ENCODE peak calls at places on chromosomes 6 and 20, in six cellular contexts. One of them, this sample, is unnamed.
A peak's percentile ranks its signal among the peaks of the same experiment; 100 is the strongest.

GRCh38 chr6:10554826-10555225 is 33.7 kb downstream of the GCNT2 start:
- DNase-seq in prostate gland: no peak
- DNase-seq in psoas muscle: no peak
- DNase-seq in aorta: no peak
- DNase-seq in upper lobe of right lung: no peak
- DNase-seq in PC-9: no peak
- DNase-seq in this sample: no peak

GRCh38 chr6:121124600-121124999 is 209.7 kb downstream of the TBC1D32 start:
- DNase-seq in upper lobe of right lung: no peak
- DNase-seq in prostate gland: no peak
- DNase-seq in PC-9: no peak
- DNase-seq in psoas muscle: no peak
- DNase-seq in aorta: no peak
- DNase-seq in this sample: no peak

GRCh38 chr6:17640477-17640917 is 40.4 kb downstream of the FAM8A1 start:
- DNase-seq in prostate gland: no peak
- DNase-seq in aorta: no peak
- DNase-seq in PC-9: no peak
- DNase-seq in psoas muscle: no peak
- DNase-seq in upper lobe of right lung: no peak
- DNase-seq in this sample: no peak

GRCh38 chr6:157188213-157188612 is 135.1 kb downstream of the TMEM242 start:
- DNase-seq in PC-9: no peak
- DNase-seq in aorta: no peak
- DNase-seq in prostate gland: no peak
- DNase-seq in upper lobe of right lung: no peak
- DNase-seq in psoas muscle: no peak
- DNase-seq in this sample: no peak

GRCh38 chr6:110654096-110654820 is 161.0 kb downstream of the CDK19 start:
- DNase-seq in prostate gland: no peak
- DNase-seq in PC-9: no peak
- DNase-seq in upper lobe of right lung: no peak
- DNase-seq in psoas muscle: no peak
- DNase-seq in aorta: no peak
- DNase-seq in this sample: no peak

GRCh38 chr20:36303020-36303595 is 3.0 kb upstream of the DLGAP4 start:
- DNase-seq in PC-9: no peak
- DNase-seq in prostate gland: no peak
- DNase-seq in psoas muscle: no peak
- DNase-seq in upper lobe of right lung: peak; percentile 49
- DNase-seq in aorta: no peak
- DNase-seq in this sample: no peak

GRCh38 chr6:73388800-73389512 is 5.7 kb upstream of the DDX43 start:
- DNase-seq in prostate gland: peak; percentile 30
- DNase-seq in PC-9: peak; percentile 86
- DNase-seq in psoas muscle: peak; percentile 56
- DNase-seq in upper lobe of right lung: peak; percentile 76
- DNase-seq in aorta: peak; percentile 83
- DNase-seq in this sample: peak; percentile 45

GRCh38 chr6:26217714-26218075 is 130.5 kb downstream of the HFE start:
- DNase-seq in psoas muscle: no peak
- DNase-seq in PC-9: no peak
- DNase-seq in prostate gland: no peak
- DNase-seq in aorta: no peak
- DNase-seq in upper lobe of right lung: no peak
- DNase-seq in this sample: no peak

DNA sequence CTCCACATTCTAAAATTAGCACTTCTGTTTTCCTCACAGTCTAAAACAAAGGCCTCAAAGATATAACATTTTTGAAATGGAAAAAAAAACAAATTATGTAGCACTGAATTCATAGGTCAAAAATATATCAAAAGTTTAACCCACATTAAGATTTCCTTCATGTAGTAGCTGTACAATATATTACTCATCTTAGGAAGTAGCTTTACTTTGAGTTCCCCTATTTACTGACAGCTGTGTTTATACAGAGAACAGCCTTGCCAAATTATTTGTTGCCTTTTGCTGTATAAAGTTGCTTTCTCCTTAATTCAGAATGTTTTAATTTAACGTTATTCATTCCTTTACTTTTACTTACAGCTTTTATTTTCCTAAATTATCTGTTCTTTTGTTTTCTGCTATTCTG is 181.1 kb downstream of the COL12A1 start:
- DNase-seq in PC-9: no peak
- DNase-seq in psoas muscle: no peak
- DNase-seq in upper lobe of right lung: no peak
- DNase-seq in prostate gland: no peak
- DNase-seq in aorta: no peak
- DNase-seq in this sample: no peak
- H3K27ac ChIP-seq in PC-9: no peak overlapping the region
- H3K27ac ChIP-seq in psoas muscle: no peak overlapping the region
- H3K27ac ChIP-seq in upper lobe of right lung: no peak overlapping the region
- H3K27ac ChIP-seq in prostate gland: no peak overlapping the region
- H3K27ac ChIP-seq in aorta: no peak overlapping the region
- H3K27ac ChIP-seq in this sample: no peak overlapping the region

DNA sequence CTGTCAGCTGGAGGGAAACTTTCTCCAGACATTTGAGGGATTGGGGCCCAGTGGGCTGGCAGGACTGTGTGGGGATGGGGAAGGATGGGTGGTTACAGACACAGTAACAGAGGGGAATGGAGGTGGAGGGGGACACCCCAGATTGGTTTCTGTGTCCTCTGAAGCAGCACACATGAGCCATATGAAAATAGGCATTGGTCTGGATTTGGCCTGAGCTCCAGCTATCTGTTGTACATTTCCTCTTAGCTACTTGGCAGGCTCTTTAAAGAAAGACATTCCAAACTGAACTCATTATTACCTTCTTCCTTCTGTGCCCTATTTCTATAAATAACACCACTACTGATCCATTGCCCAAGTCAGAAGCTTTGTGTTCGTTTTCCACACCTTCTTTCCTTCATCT is 72.0 kb upstream of the PRL start:
- DNase-seq in aorta: no peak
- DNase-seq in upper lobe of right lung: no peak
- DNase-seq in prostate gland: no peak
- DNase-seq in PC-9: no peak
- DNase-seq in psoas muscle: no peak
- DNase-seq in this sample: no peak
- H3K9me3 ChIP-seq in aorta: no peaks in the 10 kb centered on the region
- H3K9me3 ChIP-seq in upper lobe of right lung: no peaks in the 10 kb centered on the region
- H3K9me3 ChIP-seq in prostate gland: no peaks in the 10 kb centered on the region
- H3K9me3 ChIP-seq in PC-9: no peaks in the 10 kb centered on the region
- H3K9me3 ChIP-seq in psoas muscle: no peaks in the 10 kb centered on the region
- H3K9me3 ChIP-seq in this sample: no peaks in the 10 kb centered on the region

GRCh38 chr6:15533379-15534044 is 129.3 kb downstream of the DTNBP1 start:
- DNase-seq in PC-9: no peak
- DNase-seq in prostate gland: no peak
- DNase-seq in psoas muscle: no peak
- DNase-seq in upper lobe of right lung: no peak
- DNase-seq in aorta: no peak
- DNase-seq in this sample: no peak

GRCh38 chr6:15534970-15535369 is 127.9 kb downstream of the DTNBP1 start:
- DNase-seq in psoas muscle: no peak
- DNase-seq in prostate gland: no peak
- DNase-seq in aorta: no peak
- DNase-seq in upper lobe of right lung: no peak
- DNase-seq in PC-9: no peak
- DNase-seq in this sample: no peak

GRCh38 chr6:15536201-15536955 is 126.5 kb downstream of the DTNBP1 start:
- DNase-seq in aorta: no peak
- DNase-seq in prostate gland: no peak
- DNase-seq in upper lobe of right lung: no peak
- DNase-seq in PC-9: no peak
- DNase-seq in psoas muscle: no peak
- DNase-seq in this sample: no peak

GRCh38 chr6:15538106-15538505 is 124.7 kb downstream of the DTNBP1 start:
- DNase-seq in PC-9: no peak
- DNase-seq in psoas muscle: no peak
- DNase-seq in aorta: no peak
- DNase-seq in upper lobe of right lung: no peak
- DNase-seq in prostate gland: no peak
- DNase-seq in this sample: no peak

GRCh38 chr6:15535495-15536200 is 127.2 kb downstream of the DTNBP1 start:
- DNase-seq in upper lobe of right lung: no peak
- DNase-seq in prostate gland: no peak
- DNase-seq in psoas muscle: no peak
- DNase-seq in PC-9: no peak
- DNase-seq in aorta: no peak
- DNase-seq in this sample: no peak
- H3K27me3 ChIP-seq in upper lobe of right lung: no peaks in the 10 kb centered on the region
- H3K27me3 ChIP-seq in prostate gland: no peaks in the 10 kb centered on the region
- H3K27me3 ChIP-seq in psoas muscle: no peaks in the 10 kb centered on the region
- H3K27me3 ChIP-seq in PC-9: no peaks in the 10 kb centered on the region
- H3K27me3 ChIP-seq in aorta: no peaks in the 10 kb centered on the region
- H3K27me3 ChIP-seq in this sample: no peaks in the 10 kb centered on the region

GRCh38 chr6:24146871-24147270 is 20.9 kb downstream of the NRSN1 start:
- DNase-seq in upper lobe of right lung: no peak
- DNase-seq in psoas muscle: no peak
- DNase-seq in PC-9: no peak
- DNase-seq in prostate gland: no peak
- DNase-seq in aorta: no peak
- DNase-seq in this sample: no peak

GRCh38 chr6:24148154-24148570 is 22.1 kb downstream of the NRSN1 start:
- DNase-seq in prostate gland: no peak
- DNase-seq in upper lobe of right lung: no peak
- DNase-seq in psoas muscle: no peak
- DNase-seq in aorta: no peak
- DNase-seq in PC-9: no peak
- DNase-seq in this sample: no peak

GRCh38 chr6:24147453-24148153 is 21.6 kb downstream of the NRSN1 start:
- DNase-seq in psoas muscle: no peak
- DNase-seq in prostate gland: no peak
- DNase-seq in PC-9: no peak
- DNase-seq in upper lobe of right lung: no peak
- DNase-seq in aorta: no peak
- DNase-seq in this sample: no peak

GRCh38 chr6:24152014-24152413 is 26.0 kb downstream of the NRSN1 start:
- DNase-seq in aorta: no peak
- DNase-seq in PC-9: no peak
- DNase-seq in prostate gland: no peak
- DNase-seq in psoas muscle: no peak
- DNase-seq in upper lobe of right lung: no peak
- DNase-seq in this sample: no peak

DNA sequence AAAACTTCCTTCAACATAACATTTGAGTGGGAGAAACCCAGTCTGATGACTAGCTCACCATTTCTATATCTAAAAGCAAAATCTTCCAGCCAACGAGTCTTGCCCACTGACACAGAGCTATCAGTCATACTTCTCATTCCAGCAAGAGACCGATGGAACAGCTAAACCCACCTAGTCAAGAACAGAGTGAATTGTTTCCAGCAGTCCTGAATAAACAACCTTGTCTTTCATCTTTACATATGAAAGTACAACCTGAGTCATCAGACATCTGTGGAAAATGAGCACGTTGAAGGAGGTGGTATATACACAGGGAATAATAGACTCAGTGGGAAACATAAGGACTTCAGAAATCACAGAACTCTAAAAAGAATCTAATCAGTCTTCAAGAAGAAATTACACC is 23.8 kb downstream of the NRSN1 start:
- DNase-seq in aorta: no peak
- DNase-seq in PC-9: no peak
- DNase-seq in upper lobe of right lung: no peak
- DNase-seq in psoas muscle: no peak
- DNase-seq in prostate gland: no peak
- DNase-seq in this sample: no peak
- H3K27ac ChIP-seq in aorta: no peak overlapping the region
- H3K27ac ChIP-seq in PC-9: no peak overlapping the region
- H3K27ac ChIP-seq in upper lobe of right lung: no peak overlapping the region
- H3K27ac ChIP-seq in psoas muscle: no peak overlapping the region
- H3K27ac ChIP-seq in prostate gland: no peak overlapping the region
- H3K27ac ChIP-seq in this sample: no peak overlapping the region

GRCh38 chr20:21741266-21741665 is 35.8 kb downstream of the PAX1 start:
- DNase-seq in aorta: no peak
- DNase-seq in prostate gland: no peak
- DNase-seq in psoas muscle: no peak
- DNase-seq in PC-9: no peak
- DNase-seq in upper lobe of right lung: no peak
- DNase-seq in this sample: no peak
- H3K9me3 ChIP-seq in aorta: peaks cover 5% of the 10 kb centered on the region
- H3K9me3 ChIP-seq in prostate gland: no peaks in the 10 kb centered on the region
- H3K9me3 ChIP-seq in psoas muscle: peaks cover 3% of the 10 kb centered on the region
- H3K9me3 ChIP-seq in PC-9: no peaks in the 10 kb centered on the region
- H3K9me3 ChIP-seq in upper lobe of right lung: no peaks in the 10 kb centered on the region
- H3K9me3 ChIP-seq in this sample: no peaks in the 10 kb centered on the region

DNA sequence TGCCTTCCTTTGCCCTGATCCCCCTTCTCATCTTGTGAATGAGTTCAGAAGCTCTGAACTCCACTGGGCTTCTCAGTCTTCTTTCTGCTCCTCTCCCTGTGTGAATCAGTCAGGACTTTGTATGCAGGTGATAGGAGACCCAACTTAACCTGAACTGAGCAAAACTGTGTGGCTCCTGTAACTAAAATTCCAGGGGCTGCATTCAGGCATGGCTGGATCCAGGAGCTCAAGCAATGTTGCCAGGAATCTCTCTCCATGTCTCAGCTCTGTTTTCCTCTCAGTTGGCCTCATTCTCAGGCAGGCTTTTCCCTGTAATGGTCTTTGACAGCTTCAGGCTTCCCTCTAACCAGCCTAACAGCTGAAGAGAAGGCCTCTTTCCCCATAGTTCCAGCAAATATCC is 50.9 kb upstream of the ZNFX1 start:
- DNase-seq in psoas muscle: no peak
- DNase-seq in aorta: no peak
- DNase-seq in upper lobe of right lung: no peak
- DNase-seq in prostate gland: no peak
- DNase-seq in PC-9: no peak
- DNase-seq in this sample: no peak
- H3K27me3 ChIP-seq in psoas muscle: peaks cover 23% of the 10 kb centered on the region
- H3K27me3 ChIP-seq in aorta: no peaks in the 10 kb centered on the region
- H3K27me3 ChIP-seq in upper lobe of right lung: peaks cover 13% of the 10 kb centered on the region
- H3K27me3 ChIP-seq in prostate gland: no peaks in the 10 kb centered on the region
- H3K27me3 ChIP-seq in PC-9: peaks cover 40% of the 10 kb centered on the region
- H3K27me3 ChIP-seq in this sample: no peaks in the 10 kb centered on the region